ENCODE peak calls at places on chromosome 19, in four cellular contexts. D, R, M and N are unnamed samples.

GRCh38 chr19:10450853-10451609 is 30.7 kb downstream of the PDE4A start:
- DNase-seq in D (no peak), R (peak), M (peak), N (peak)

GRCh38 chr19:51398096-51398704 is 7.8 kb upstream of the C19orf84 start:
- DNase-seq in D (no peak), R (peak), M (no peak), N (no peak)

GRCh38 chr19:18230941-18231734 is 4.9 kb upstream of the PDE4C start:
- DNase-seq in D (no peak), R (no peak), M (no peak), N (no peak)

GRCh38 chr19:45352062-45352461 is 11.5 kb downstream of the KLC3 start:
- DNase-seq in D (no peak), R (no peak), M (no peak), N (no peak)

GRCh38 chr19:18929311-18929710 is 9.8 kb downstream of the DDX49 start:
- DNase-seq in D (no peak), R (no peak), M (no peak), N (no peak)

GRCh38 chr19:43496960-43497359 is 7.6 kb downstream of the PHLDB3 start:
- DNase-seq in D (no peak), R (no peak), M (no peak), N (no peak)

GRCh38 chr19:30391052-30391451 is 18.9 kb downstream of the ZNF536 start:
- DNase-seq in D (no peak), R (no peak), M (no peak), N (no peak)

GRCh38 chr19:40716031-40716654 is 543 bp downstream of the COQ8B start:
- DNase-seq in D (no peak), R (no peak), M (no peak), N (peak)

GRCh38 chr19:11551603-11552235 is 7.3 kb downstream of the ELOF1 start:
- DNase-seq in D (no peak), R (peak), M (no peak), N (peak)

GRCh38 chr19:6914321-6914720 is 26.9 kb downstream of the ADGRE1 start:
- DNase-seq in D (no peak), R (no peak), M (no peak), N (no peak)

GRCh38 chr19:16340654-16341053 is 16.0 kb downstream of the KLF2 start:
- DNase-seq in D (no peak), R (peak), M (no peak), N (no peak)

GRCh38 chr19:47769534-47769933 is 9.0 kb upstream of the SELENOW start:
- DNase-seq in D (no peak), R (no peak), M (no peak), N (no peak)

GRCh38 chr19:21851596-21852345 is 15.8 kb upstream of the ZNF43 start:
- DNase-seq in D (peak), R (peak), M (peak), N (peak)

GRCh38 chr19:35505956-35506355 is 7.5 kb downstream of the DMKN start:
- DNase-seq in D (no peak), R (no peak), M (no peak), N (no peak)

GRCh38 chr19:9313756-9314155 is 4.1 kb upstream of the ZNF699 start:
- DNase-seq in D (no peak), R (no peak), M (no peak), N (no peak)

GRCh38 chr19:2983351-2984195 is 6.2 kb downstream of the TLE6 start:
- DNase-seq in D (no peak), R (peak), M (peak), N (peak)

GRCh38 chr19:45747513-45747912 is 14.3 kb downstream of the MEIOSIN start:
- DNase-seq in D (no peak), R (no peak), M (no peak), N (no peak)

GRCh38 chr19:47447470-47448359 is 24.0 kb downstream of the SLC8A2 start:
- DNase-seq in D (peak), R (peak), M (peak), N (peak)

GRCh38 chr19:15199652-15200574 is 882 bp downstream of the NOTCH3 start:
- DNase-seq in D (peak), R (peak), M (peak), N (peak)

GRCh38 chr19:4495471-4495870 is 22.8 kb downstream of the PLIN4 start:
- DNase-seq in D (no peak), R (no peak), M (no peak), N (peak)

GRCh38 chr19:4807188-4807587 is 15.7 kb downstream of the FEM1A start:
- DNase-seq in D (no peak), R (no peak), M (no peak), N (no peak)

GRCh38 chr19:4115050-4115817 is 8.7 kb downstream of the MAP2K2 start:
- DNase-seq in D (no peak), R (no peak), M (no peak), N (no peak)

GRCh38 chr19:41323430-41324125 is 13.6 kb downstream of the CCDC97 start:
- DNase-seq in D (no peak), R (peak), M (no peak), N (peak)

GRCh38 chr19:10769533-10770491 is 51.9 kb downstream of the DNM2 start:
- DNase-seq in D (no peak), R (peak), M (no peak), N (no peak)

GRCh38 chr19:56637976-56638555 is 4.9 kb upstream of the SMIM17 start:
- DNase-seq in D (peak), R (peak), M (peak), N (peak)

GRCh38 chr19:41808663-41809566 is 12.5 kb downstream of the CEACAM3 start:
- DNase-seq in D (no peak), R (no peak), M (no peak), N (no peak)

GRCh38 chr19:56253737-56254136 is 18.8 kb upstream of the EDDM13 start:
- DNase-seq in D (no peak), R (peak), M (no peak), N (no peak)

GRCh38 chr19:17795495-17795856 is 538 bp downstream of the B3GNT3 start:
- DNase-seq in D (no peak), R (no peak), M (no peak), N (no peak)

GRCh38 chr19:35291916-35292315 is at the start of gene MAG:
- DNase-seq in D (no peak), R (no peak), M (no peak), N (no peak)

GRCh38 chr19:46392252-46392801 is 21.0 kb downstream of the CCDC8 start:
- DNase-seq in D (no peak), R (no peak), M (no peak), N (no peak)

DNA sequence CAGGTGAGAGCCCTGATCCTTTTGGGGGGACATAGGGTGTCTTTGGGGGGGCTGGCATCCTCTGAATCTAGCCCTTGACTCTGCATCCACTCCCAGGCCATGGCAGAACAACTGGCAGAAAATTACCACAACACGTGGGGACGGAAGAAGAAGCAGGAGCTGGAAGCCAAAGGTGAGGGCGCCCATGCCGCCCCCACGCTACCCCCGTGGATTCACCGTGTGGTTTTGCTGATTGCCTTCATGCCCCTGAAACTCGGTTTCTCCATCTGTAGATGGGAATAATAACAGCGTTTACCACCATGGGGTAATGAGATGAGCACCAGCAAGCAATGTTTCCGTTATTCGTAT is 72.9 kb downstream of the RYR1 start:
- DNase-seq in D (no peak), R (no peak), M (no peak), N (no peak)
- H3K4me2 ChIP-seq in D (no peak), R (no peak), M (peak), N (peak)

DNA sequence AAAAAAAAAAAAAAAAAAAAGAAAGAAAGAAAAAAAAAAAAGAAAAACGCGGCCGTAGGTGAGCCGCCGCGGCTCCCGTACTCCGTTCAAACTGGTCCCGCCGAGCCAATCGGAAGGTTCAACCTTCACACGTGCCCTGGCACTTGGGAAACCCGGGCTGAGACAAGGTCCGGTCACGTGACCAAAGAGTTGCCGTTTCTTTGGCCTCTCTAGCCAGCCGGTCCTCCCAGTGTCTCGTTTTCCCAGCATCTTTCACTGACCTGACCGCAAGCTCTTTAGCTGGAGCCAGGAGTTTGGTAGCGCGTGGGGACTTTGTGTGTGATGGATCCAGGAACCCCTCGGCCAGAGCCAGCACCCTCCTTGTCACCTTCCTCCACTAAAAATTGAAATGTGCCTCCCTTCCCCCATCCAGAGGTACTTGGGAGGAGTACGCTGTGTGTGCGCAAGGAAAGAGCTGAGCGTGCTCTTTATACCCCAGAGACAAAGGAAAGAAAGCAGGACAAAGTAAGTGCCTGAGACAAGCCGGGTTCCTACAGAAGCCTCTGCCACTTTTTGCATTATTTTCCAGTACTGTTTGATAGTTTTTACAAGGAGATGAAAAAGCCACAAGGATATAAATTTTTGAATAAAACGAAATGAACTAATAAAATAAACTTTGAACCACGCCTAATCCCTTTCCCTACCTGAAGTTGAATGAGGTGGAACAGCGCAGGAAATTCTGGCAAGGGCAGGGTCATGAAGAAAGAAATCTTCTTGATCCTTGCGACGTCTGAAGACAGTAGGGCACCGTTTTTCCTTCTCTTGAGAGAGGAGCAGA is 958 bp downstream of the TNPO2 start:
- DNase-seq in D (peak), R (peak), M (peak), N (peak)
- H2BK5ac ChIP-seq in D (peak), R (no peak), M (peak), N (no peak)

DNA sequence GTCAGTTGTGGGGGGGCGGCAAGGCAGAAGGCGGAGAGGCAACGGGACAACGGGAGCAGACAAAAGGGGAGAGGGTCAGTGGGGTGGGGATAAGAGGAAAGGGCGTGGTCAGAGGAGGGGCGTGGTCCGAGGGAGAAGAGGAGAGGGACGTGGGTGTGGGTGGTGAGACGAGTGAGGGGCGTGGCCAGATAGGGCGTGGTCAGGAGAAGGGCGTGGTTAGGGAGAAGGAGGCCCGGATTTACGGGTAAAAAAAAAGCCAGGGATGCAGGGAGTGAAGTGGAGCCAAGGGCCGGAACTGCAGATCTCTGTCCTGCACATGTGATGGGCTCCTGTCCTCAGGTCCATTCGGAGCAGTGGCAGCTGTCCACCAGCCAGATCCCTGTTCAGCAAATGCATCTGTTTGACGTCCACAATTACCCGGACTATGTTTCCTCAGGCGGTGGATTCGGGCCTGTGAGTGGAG is 21.5 kb downstream of the CPT1C start:
- DNase-seq in D (no peak), R (peak), M (peak), N (peak)
- H3K4me2 ChIP-seq in D (no peak), R (no peak), M (no peak), N (no peak)

GRCh38 chr19:944171-944567 is 18.3 kb downstream of the ARID3A start:
- DNase-seq in D (no peak), R (no peak), M (no peak), N (no peak)
- H2BK5ac ChIP-seq in D (no peak), R (no peak), M (no peak), N (no peak)